ENCODE peak calls at places on chromosomes 11 and 22, in ten cellular contexts. F, M, C, L, S, X, K, A, O and E are unnamed samples.

GRCh38 chr11:1784761-1785650 is 21.3 kb upstream of the CTSD start:
- DNase-seq in L (no peak), S (no peak), X (no peak), K (no peak), O (no peak), M (no peak), F (no peak), A (no peak), C (no peak), E (no peak)

GRCh38 chr22:39139933-39140332 is 12.5 kb downstream of the CBX7 start:
- DNase-seq in F (no peak), A (no peak), M (no peak), O (no peak), S (no peak), C (no peak), L (no peak), X (no peak), K (no peak), E (no peak)

GRCh38 chr22:28976588-28976987 is 85.0 kb downstream of the C22orf31 start:
- DNase-seq in A (peak), F (peak), L (no peak), S (no peak), M (no peak), K (no peak), O (no peak), C (no peak), X (no peak), E (no peak)

GRCh38 chr11:27409060-27409459 is 46.0 kb upstream of the CCDC34 start:
- DNase-seq in K (no peak), C (no peak), X (no peak), L (no peak), S (no peak), F (no peak), M (no peak), O (no peak), A (no peak), E (no peak)

GRCh38 chr11:44774131-44774530 is 47.4 kb downstream of the TSPAN18 start:
- DNase-seq in O (no peak), M (no peak), A (no peak), S (no peak), X (no peak), K (no peak), C (peak), L (no peak), F (no peak), E (no peak)

GRCh38 chr11:110092577-110093406 is at the start of gene ZC3H12C:
- DNase-seq in L (peak), O (no peak), A (peak), M (peak), X (no peak), F (peak), K (no peak), S (peak), C (peak), E (peak)

GRCh38 chr11:45045692-45046471 is 95.2 kb upstream of the TP53I11 start:
- DNase-seq in S (no peak), O (no peak), K (no peak), X (no peak), C (peak), M (peak), F (peak), A (peak), L (peak), E (no peak)

GRCh38 chr11:134050541-134051383 is 18.1 kb upstream of the JAM3 start:
- DNase-seq in C (peak), X (peak), S (peak), O (peak), F (peak), K (no peak), L (peak), M (peak), A (peak), E (peak)

GRCh38 chr11:118634435-118635236 is 27.2 kb downstream of the PHLDB1 start:
- DNase-seq in S (peak), F (peak), C (peak), M (no peak), A (peak), L (no peak), K (no peak), X (no peak), O (no peak), E (no peak)

GRCh38 chr22:25388866-25389540 is 169.6 kb downstream of the CRYBB2 start:
- DNase-seq in X (no peak), S (no peak), K (no peak), L (no peak), M (peak), F (peak), O (peak), A (no peak), C (no peak), E (no peak)

GRCh38 chr11:121520243-121521144 is 67.7 kb upstream of the SORL1-AS1 start:
- DNase-seq in K (no peak), M (no peak), F (peak), S (no peak), X (no peak), A (peak), O (no peak), C (no peak), L (no peak), E (no peak)

GRCh38 chr11:69592986-69593385 is 48.0 kb upstream of the CCND1 start:
- DNase-seq in K (no peak), L (no peak), M (no peak), S (no peak), O (no peak), X (no peak), C (no peak), F (no peak), A (no peak), E (no peak)

GRCh38 chr11:103906291-103906850 is 130.1 kb upstream of the DDI1 start:
- DNase-seq in C (no peak), K (no peak), A (no peak), X (no peak), M (no peak), O (peak), S (no peak), L (no peak), F (no peak), E (no peak)

GRCh38 chr11:35647535-35648092 is 15.0 kb upstream of the TRIM44 start:
- DNase-seq in C (no peak), M (no peak), F (no peak), A (no peak), L (no peak), S (no peak), K (no peak), X (no peak), O (no peak), E (no peak)

GRCh38 chr22:38655532-38656255 is 498 bp downstream of the FAM227A start:
- DNase-seq in S (peak), A (peak), L (no peak), X (no peak), F (no peak), O (peak), C (no peak), K (no peak), M (no peak), E (no peak)